ENCODE peak calls at places on chromosomes 7 and 10, in six cellular contexts. L is esophagus squamous epithelium, W is transverse colon, Q is IMR-90, E is mammary epithelial cell, R is brain microvascular endothelial cell. I is an unnamed sample.

GRCh38 chr7:80681272-80681885 is 42.9 kb downstream of the CD36 start:
- DNase-seq in R (peak), E (peak), L (no peak), W (no peak), Q (peak), I (no peak)

GRCh38 chr10:101285093-101285463 is 55.8 kb upstream of the LBX1 start:
- DNase-seq in R (no peak), W (no peak), Q (no peak), E (no peak), L (no peak), I (no peak)

GRCh38 chr7:156111-157007 is 36.0 kb upstream of the FAM20C start:
- DNase-seq in W (no peak), L (no peak), E (no peak), Q (no peak), R (no peak), I (no peak)

GRCh38 chr7:54615-55014 is 137.8 kb upstream of the FAM20C start:
- DNase-seq in L (no peak), W (no peak), Q (no peak), R (no peak), E (no peak), I (no peak)

GRCh38 chr10:95429639-95430038 is 131.5 kb downstream of the SORBS1 start:
- DNase-seq in Q (no peak), E (peak), R (no peak), L (no peak), W (no peak), I (no peak)

GRCh38 chr7:129160161-129160911 is 15.8 kb downstream of the TSPAN33 start:
- DNase-seq in R (no peak), L (no peak), E (no peak), W (no peak), Q (no peak), I (no peak)

GRCh38 chr10:29703276-29703675 is 68.5 kb upstream of the SVIL start:
- DNase-seq in W (no peak), L (no peak), R (no peak), E (no peak), Q (no peak), I (no peak)

GRCh38 chr7:157464111-157464970 is 127.5 kb downstream of the DNAJB6 start:
- DNase-seq in E (no peak), Q (no peak), W (no peak), R (no peak), L (no peak), I (no peak)

GRCh38 chr10:15661574-15661973 is 58.1 kb downstream of the ITGA8 start:
- DNase-seq in W (no peak), R (no peak), L (no peak), E (no peak), Q (no peak), I (no peak)

GRCh38 chr7:75696263-75697037 is 42.3 kb downstream of the HIP1 start:
- DNase-seq in Q (no peak), E (no peak), W (no peak), L (no peak), R (no peak), I (no peak)

GRCh38 chr10:78960316-78960800 is 108.4 kb upstream of the ZMIZ1 start:
- DNase-seq in Q (peak), W (peak), E (peak), R (peak), L (no peak), I (no peak)

GRCh38 chr10:110527731-110528171 is 30.0 kb downstream of the DUSP5 start:
- DNase-seq in E (no peak), Q (no peak), L (no peak), W (no peak), R (no peak), I (no peak)

GRCh38 chr7:112162161-112163020 is 43.8 kb downstream of the DOCK4 start:
- DNase-seq in W (no peak), L (no peak), Q (peak), E (no peak), R (peak), I (peak)

GRCh38 chr10:44831581-44831980 is 79.6 kb upstream of the TMEM72 start:
- DNase-seq in L (no peak), Q (no peak), E (no peak), R (no peak), W (no peak), I (no peak)

GRCh38 chr7:20642171-20642570 is 26.7 kb downstream of the ABCB5 start:
- DNase-seq in W (no peak), R (no peak), L (no peak), E (no peak), Q (no peak), I (no peak)

GRCh38 chr10:24616536-24616935 is 107.2 kb downstream of the ARHGAP21 start:
- DNase-seq in R (no peak), Q (peak), W (no peak), E (peak), L (no peak), I (no peak)

GRCh38 chr10:24618401-24618800 is 105.3 kb downstream of the ARHGAP21 start:
- DNase-seq in L (no peak), R (no peak), E (peak), Q (no peak), W (no peak), I (no peak)

GRCh38 chr10:24622781-24623301 is 100.8 kb downstream of the ARHGAP21 start:
- DNase-seq in E (no peak), R (no peak), Q (peak), W (no peak), L (no peak), I (no peak)

GRCh38 chr10:24617771-24618396 is 105.8 kb downstream of the ARHGAP21 start:
- DNase-seq in E (peak), L (no peak), Q (peak), W (peak), R (peak), I (no peak)
- TF ChIP-seq CTCF in E (peak), L (peak), Q (peak), W (peak), R (peak), I (peak)

DNA sequence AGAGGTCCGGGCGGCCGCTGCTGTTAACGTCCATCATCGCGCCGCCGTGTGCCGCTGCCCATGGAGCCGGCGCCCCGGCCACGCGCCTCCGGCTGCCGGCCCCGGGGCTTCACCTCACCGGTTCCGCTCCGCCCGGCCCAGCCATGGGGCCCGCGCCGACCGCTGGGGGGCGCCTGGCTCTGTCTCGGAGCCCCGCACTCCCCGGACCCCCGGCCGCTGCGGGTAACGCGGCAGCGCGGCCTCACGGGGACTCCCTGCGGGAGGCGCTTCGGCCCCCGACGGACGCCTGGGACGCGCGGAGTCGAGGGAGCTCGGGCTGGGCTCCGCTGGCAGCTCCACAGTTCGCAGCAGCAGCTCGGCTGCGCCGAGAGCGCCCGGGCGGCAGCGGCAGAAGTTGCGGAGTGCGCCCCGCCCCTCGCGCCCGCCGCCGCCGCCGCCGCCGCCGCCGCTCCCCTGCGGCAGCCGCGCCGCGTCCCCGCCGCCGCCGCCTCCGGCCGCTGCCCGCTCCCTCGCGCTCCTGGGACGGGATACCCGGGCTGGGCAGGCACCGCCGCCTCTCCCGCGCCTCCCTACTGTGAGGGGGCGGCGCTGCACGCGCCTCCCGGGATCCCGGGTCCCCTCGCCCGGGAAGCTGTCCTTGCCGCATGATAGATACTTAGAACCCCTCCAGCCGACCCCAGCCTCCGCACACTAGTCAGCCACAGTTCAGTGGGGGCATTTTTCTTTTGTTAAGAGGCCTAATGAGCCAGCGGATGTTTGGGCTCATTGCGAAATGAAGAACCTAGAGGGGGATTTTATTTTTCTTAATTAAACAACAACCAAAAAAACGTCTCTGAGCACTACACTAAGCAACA is at the start of gene HTR7:
- DNase-seq in L (no peak), R (peak), Q (peak), E (peak), W (peak), I (peak)
- H3K27ac ChIP-seq in L (peak), R (peak), Q (peak), E (peak), W (peak), I (peak)

GRCh38 chr10:20254078-20254477 is 437.8 kb downstream of the PLXDC2 start:
- DNase-seq in L (no peak), R (no peak), W (no peak), E (no peak), Q (peak), I (no peak)
- H3K4me3 ChIP-seq in L (no peak), R (no peak), W (no peak), E (no peak), Q (no peak), I (no peak)

GRCh38 chr7:71727347-71727746 is 595.4 kb downstream of the GALNT17 start:
- DNase-seq in Q (no peak), R (no peak), W (no peak), E (no peak), L (no peak), I (no peak)

GRCh38 chr7:71735961-71736556 is 604.1 kb downstream of the GALNT17 start:
- DNase-seq in Q (peak), R (peak), W (peak), E (peak), L (no peak), I (no peak)

DNA sequence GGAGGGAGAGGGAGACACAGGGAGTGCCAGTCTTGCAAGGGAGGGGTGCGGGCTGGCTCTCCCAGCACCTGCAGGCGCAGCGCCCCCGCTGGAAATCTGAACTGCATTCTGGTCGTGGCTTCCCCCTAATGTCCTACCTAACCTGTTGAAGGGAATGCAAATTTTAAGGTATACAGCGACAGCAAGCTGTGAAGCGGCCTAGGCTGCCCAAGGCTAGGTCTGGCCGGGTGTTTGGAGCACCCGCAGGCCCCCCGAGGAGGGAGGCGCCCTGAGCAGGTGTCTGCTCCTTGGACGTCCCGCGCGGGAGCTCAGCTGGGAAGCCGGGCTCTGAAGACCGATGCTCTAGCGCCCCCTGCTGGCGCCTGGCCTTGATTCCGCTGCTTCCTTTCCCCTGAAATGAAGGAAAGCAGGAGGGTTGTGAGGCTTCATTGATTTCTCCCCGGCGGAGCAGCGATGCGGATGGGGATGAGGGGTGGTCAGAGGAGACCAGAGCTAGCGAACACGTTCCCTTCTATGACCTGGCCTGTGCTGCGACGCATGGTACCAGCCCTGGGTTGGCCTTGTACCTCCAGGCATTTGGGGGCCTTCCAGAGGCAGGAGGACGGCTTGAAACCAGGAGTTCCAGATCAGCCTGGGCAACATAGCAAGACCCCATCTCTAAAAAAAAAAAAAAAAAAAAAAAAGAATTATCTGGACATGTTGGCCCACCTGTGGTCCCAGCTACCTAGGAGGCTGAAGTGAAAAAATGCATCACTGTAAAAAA is 601.3 kb downstream of the GALNT17 start:
- DNase-seq in W (peak), E (peak), Q (peak), R (peak), L (no peak), I (peak)
- TF ChIP-seq CTCF in W (peak), E (peak), Q (peak), R (peak), L (peak), I (peak)

DNA sequence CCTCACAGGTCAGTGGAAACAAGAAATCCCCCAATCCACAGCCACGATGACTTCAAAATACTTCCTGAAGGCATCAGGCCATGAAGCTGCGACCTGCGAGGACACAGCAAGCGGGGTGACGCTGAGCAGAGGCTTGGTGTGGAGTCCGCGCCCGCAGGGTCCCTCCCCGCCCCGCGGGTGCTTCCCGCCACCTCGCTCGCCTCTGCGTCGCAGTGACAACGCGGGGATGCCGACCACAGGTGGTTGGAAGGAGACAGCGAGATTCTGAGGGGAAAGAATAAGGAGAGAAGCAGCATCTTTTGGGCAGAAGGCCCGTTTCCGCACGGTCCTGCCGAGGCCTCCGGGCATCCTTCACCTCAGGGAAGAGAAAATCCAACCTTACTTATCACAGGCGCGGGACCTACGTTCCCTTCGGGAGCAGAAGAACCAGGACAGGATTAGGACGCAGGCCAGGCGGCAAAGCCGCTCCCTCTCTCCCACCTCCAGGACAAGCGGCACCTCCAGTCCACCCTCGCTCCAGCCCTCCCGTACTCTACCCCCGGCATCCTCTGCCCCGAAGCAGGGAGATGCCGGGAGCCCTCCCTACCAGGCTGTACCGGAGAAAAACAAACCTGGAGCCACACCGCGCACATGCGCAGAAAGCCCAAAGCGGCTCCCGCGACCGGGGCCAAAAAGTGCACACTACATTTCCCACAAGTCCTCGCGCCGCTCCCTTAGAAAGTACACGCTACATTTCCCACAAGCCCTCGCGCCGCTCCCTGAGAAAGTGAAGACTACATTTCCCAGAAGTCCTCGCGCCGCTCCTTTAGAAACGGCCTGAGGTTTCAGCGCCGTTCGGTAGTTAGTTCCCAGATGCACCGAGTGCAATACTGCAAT is 85.9 kb downstream of the ZNF33B start:
- DNase-seq in E (peak), R (peak), Q (peak), L (peak), W (peak), I (peak)
- H3K27ac ChIP-seq in E (peak), R (peak), Q (peak), L (peak), W (peak), I (peak)

GRCh38 chr10:112899396-112900065 is 50.5 kb upstream of the TCF7L2 start:
- DNase-seq in R (no peak), E (no peak), L (no peak), Q (no peak), W (no peak), I (no peak)
- H3K4me3 ChIP-seq in R (no peak), E (no peak), L (no peak), Q (no peak), W (no peak), I (no peak)

GRCh38 chr7:16905300-16906044 is 23.7 kb upstream of the AGR3 start:
- DNase-seq in Q (peak), R (peak), L (no peak), E (no peak), W (no peak), I (no peak)
- TF ChIP-seq CTCF in Q (no peak), R (no peak), L (no peak), E (no peak), W (no peak), I (no peak)

DNA sequence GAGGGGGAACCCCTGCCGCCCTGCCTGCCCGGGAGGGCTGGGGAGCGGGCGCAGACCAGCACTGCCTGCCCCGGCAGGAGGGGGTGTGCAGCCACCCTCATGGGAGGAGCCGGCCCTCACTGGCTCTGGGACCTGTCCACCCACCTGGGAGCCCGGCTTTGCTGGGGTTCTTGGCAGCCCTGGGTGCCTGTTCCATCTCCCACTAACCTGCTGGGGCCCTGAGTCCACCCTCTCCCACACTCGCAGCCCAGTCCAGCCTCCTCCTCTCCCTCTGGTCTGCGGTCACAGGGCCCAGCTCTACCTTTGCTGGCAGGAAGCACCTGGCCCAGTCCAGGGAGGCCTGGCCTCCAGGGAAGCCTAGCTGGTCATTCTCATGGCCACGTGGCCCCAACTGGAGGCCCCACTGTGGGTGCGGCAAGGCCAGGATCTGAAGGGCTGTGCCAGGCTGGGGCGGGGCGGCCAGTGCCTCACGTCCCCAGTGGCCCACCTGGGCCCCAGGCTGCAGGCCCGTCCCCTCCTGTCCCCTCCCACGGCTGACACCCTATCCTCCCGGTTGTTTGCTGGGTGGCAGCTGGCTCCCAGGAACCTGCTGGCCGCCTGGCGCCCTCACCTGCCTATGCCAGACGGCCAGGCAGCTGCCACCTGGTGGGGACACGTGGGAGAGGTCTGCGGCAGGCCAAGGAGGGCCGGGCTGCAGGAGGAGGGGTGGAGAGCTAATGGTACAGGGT is at the start of gene TMEM184A:
- DNase-seq in R (no peak), L (no peak), W (peak), Q (no peak), E (peak), I (peak)
- H3K27ac ChIP-seq in R (no peak), L (peak), W (peak), Q (peak), E (peak), I (no peak)

GRCh38 chr10:8633909-8634308 is 579.4 kb downstream of the GATA3 start:
- DNase-seq in Q (no peak), L (no peak), E (peak), W (no peak), R (no peak), I (no peak)
- H3K4me3 ChIP-seq in Q (no peak), L (no peak), E (no peak), W (no peak), R (no peak), I (no peak)

DNA sequence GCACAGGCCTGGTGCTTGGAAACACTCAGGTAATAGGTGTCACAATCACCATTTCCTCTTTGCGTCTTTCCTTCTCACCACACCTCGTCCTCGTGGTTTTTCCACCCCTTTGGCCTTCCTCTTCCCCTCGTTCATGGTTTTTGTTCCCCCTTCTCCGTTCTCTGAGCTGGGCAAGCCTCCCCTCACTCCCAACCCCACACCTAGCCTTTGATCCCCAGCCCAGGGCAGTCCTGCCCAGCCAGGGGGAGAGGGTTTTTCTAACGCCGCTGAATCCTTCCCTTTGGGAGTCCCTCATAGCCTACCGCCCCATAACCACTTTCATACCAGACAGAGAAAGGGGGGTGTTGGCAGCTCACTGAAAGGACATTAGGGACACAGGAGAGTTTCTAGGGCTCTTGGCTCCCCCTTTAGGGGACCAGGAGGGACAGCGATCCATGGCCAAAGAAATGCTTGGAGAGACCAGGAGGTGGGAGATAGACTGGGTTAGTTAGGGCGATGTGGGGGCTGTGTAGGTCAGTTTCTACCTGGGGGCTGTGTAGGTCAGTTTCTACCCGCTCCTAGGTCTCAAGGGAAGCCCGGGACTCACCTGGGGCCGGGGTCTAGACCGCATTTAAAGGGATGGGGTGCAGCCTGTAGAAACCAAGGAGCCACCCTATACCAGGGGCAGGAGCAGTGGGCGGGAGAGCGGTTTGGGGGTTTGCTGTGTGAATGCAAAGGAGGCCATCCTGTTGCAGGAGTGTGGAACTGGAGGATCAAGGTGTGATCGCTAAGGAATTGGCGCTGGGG is 1.4 kb downstream of the EPHB4 start:
- DNase-seq in W (no peak), L (no peak), Q (peak), R (peak), E (peak), I (no peak)
- TF ChIP-seq CTCF in W (no peak), L (no peak), Q (peak), R (peak), E (peak), I (no peak)